ENCODE peak calls at places on chromosome 21, in nine cellular contexts. One of them, this sample, is unnamed.

GRCh38 chr21:45164124-45164511 is 89.7 kb downstream of the ADARB1 start:
- DNase-seq in ureter: no peak
- DNase-seq in WTC11: no peak
- DNase-seq in activated CD4-positive, alpha-beta T cell treated with anti-CD3 and anti-CD28 coated beads, Interleukin-2, amount 50 U/mL, for 1 hour: no peak
- DNase-seq in effector CD4-positive, alpha-beta T cell: no peak
- DNase-seq in epithelial cell of esophagus: no peak
- DNase-seq in hepatocyte: no peak
- DNase-seq in foreskin keratinocyte: no peak
- DNase-seq in mesendoderm: no peak
- DNase-seq in this sample: no peak

GRCh38 chr21:41847066-41847804 is 31.9 kb downstream of the PRDM15 start:
- DNase-seq in ureter: no peak
- DNase-seq in WTC11: peak; percentile 52
- DNase-seq in activated CD4-positive, alpha-beta T cell treated with anti-CD3 and anti-CD28 coated beads, Interleukin-2, amount 50 U/mL, for 1 hour: no peak
- DNase-seq in effector CD4-positive, alpha-beta T cell: no peak
- DNase-seq in epithelial cell of esophagus: no peak
- DNase-seq in hepatocyte: no peak
- DNase-seq in foreskin keratinocyte: no peak
- DNase-seq in mesendoderm: peak; percentile 39
- DNase-seq in this sample: no peak

GRCh38 chr21:46538851-46539666 is 65.8 kb downstream of the S100B start:
- DNase-seq in ureter: no peak
- DNase-seq in WTC11: no peak
- DNase-seq in activated CD4-positive, alpha-beta T cell treated with anti-CD3 and anti-CD28 coated beads, Interleukin-2, amount 50 U/mL, for 1 hour: no peak
- DNase-seq in effector CD4-positive, alpha-beta T cell: no peak
- DNase-seq in epithelial cell of esophagus: no peak
- DNase-seq in hepatocyte: no peak
- DNase-seq in foreskin keratinocyte: no peak
- DNase-seq in mesendoderm: no peak
- DNase-seq in this sample: no peak

GRCh38 chr21:23401278-23401677 is 2206.0 kb downstream of the MRPL39 start:
- DNase-seq in ureter: no peak
- DNase-seq in WTC11: no peak
- DNase-seq in activated CD4-positive, alpha-beta T cell treated with anti-CD3 and anti-CD28 coated beads, Interleukin-2, amount 50 U/mL, for 1 hour: no peak
- DNase-seq in effector CD4-positive, alpha-beta T cell: no peak
- DNase-seq in epithelial cell of esophagus: no peak
- DNase-seq in hepatocyte: peak; percentile 18
- DNase-seq in foreskin keratinocyte: no peak
- DNase-seq in mesendoderm: peak; percentile 52
- DNase-seq in this sample: no peak

GRCh38 chr21:45140346-45140940 is 66.1 kb downstream of the ADARB1 start:
- DNase-seq in ureter: peak; percentile 83
- DNase-seq in WTC11: peak; percentile 85
- DNase-seq in activated CD4-positive, alpha-beta T cell treated with anti-CD3 and anti-CD28 coated beads, Interleukin-2, amount 50 U/mL, for 1 hour: peak; percentile 56
- DNase-seq in effector CD4-positive, alpha-beta T cell: peak; percentile 32
- DNase-seq in epithelial cell of esophagus: peak; percentile 89
- DNase-seq in hepatocyte: peak; percentile 92
- DNase-seq in foreskin keratinocyte: peak; percentile 68
- DNase-seq in mesendoderm: peak; percentile 97
- DNase-seq in this sample: peak; percentile 67

GRCh38 chr21:38170283-38170682 is 86.5 kb upstream of the KCNJ15 start:
- DNase-seq in ureter: peak; percentile 59
- DNase-seq in WTC11: peak; percentile 44
- DNase-seq in activated CD4-positive, alpha-beta T cell treated with anti-CD3 and anti-CD28 coated beads, Interleukin-2, amount 50 U/mL, for 1 hour: peak; percentile 1
- DNase-seq in effector CD4-positive, alpha-beta T cell: no peak
- DNase-seq in epithelial cell of esophagus: peak; percentile 71
- DNase-seq in hepatocyte: peak; percentile 26
- DNase-seq in foreskin keratinocyte: peak; percentile 42
- DNase-seq in mesendoderm: peak; percentile 85
- DNase-seq in this sample: no peak

GRCh38 chr21:27787046-27787445 is 820.2 kb upstream of the ADAMTS5 start:
- DNase-seq in ureter: no peak
- DNase-seq in WTC11: no peak
- DNase-seq in activated CD4-positive, alpha-beta T cell treated with anti-CD3 and anti-CD28 coated beads, Interleukin-2, amount 50 U/mL, for 1 hour: no peak
- DNase-seq in effector CD4-positive, alpha-beta T cell: no peak
- DNase-seq in epithelial cell of esophagus: peak; percentile 70
- DNase-seq in hepatocyte: peak; percentile 19
- DNase-seq in foreskin keratinocyte: peak; percentile 14
- DNase-seq in mesendoderm: no peak
- DNase-seq in this sample: no peak

GRCh38 chr21:26732442-26733221 is 112.6 kb downstream of the ADAMTS1 start:
- DNase-seq in ureter: peak; percentile 53
- DNase-seq in WTC11: peak; percentile 66
- DNase-seq in activated CD4-positive, alpha-beta T cell treated with anti-CD3 and anti-CD28 coated beads, Interleukin-2, amount 50 U/mL, for 1 hour: peak; percentile 5
- DNase-seq in effector CD4-positive, alpha-beta T cell: no peak
- DNase-seq in epithelial cell of esophagus: peak; percentile 52
- DNase-seq in hepatocyte: peak; percentile 66
- DNase-seq in foreskin keratinocyte: peak; percentile 32
- DNase-seq in mesendoderm: peak; percentile 89
- DNase-seq in this sample: no peak

GRCh38 chr21:28436286-28436932 is 556.3 kb downstream of the LTN1 start:
- DNase-seq in ureter: no peak
- DNase-seq in WTC11: no peak
- DNase-seq in activated CD4-positive, alpha-beta T cell treated with anti-CD3 and anti-CD28 coated beads, Interleukin-2, amount 50 U/mL, for 1 hour: no peak
- DNase-seq in effector CD4-positive, alpha-beta T cell: no peak
- DNase-seq in epithelial cell of esophagus: peak; percentile 84
- DNase-seq in hepatocyte: peak; percentile 45
- DNase-seq in foreskin keratinocyte: peak; percentile 78
- DNase-seq in mesendoderm: peak; percentile 2
- DNase-seq in this sample: no peak

This sample was measured in effector memory CD8-positive, alpha-beta T cell.